ENCODE peak calls at places on chromosomes 2 and 18, in seven cellular contexts. L is mesenteric fat pad; C is occipital lobe; G is GM23248; W is AG10803; M is Ammon's horn; U is activated CD4-positive, alpha-beta memory T cell treated with anti-CD3 and anti-CD28 coated beads for 36 hours. H is an unnamed sample.

GRCh38 chr2:36530983-36531354 is 67.0 kb downstream of the FEZ2 start:
- DNase-seq in L (no peak), C (no peak), G (peak; percentile 77), W (peak; percentile 66), M (no peak), U (no peak), H (no peak)

GRCh38 chr2:137865954-137866540 is 98.2 kb upstream of the HNMT start:
- DNase-seq in L (no peak), C (no peak), G (peak; percentile 53), W (peak; percentile 32), M (peak; percentile 61), U (peak; percentile 65), H (no peak)

GRCh38 chr2:126831234-126832005 is 67.3 kb upstream of the TEX51 start:
- DNase-seq in L (no peak), C (no peak), G (no peak), W (no peak), M (no peak), U (no peak), H (no peak)

GRCh38 chr2:224952942-224953657 is 89.2 kb downstream of the DOCK10 start:
- DNase-seq in L (no peak), C (no peak), G (no peak), W (no peak), M (peak; percentile 77), U (peak; percentile 51), H (no peak)

GRCh38 chr18:55544028-55544427 is 44.0 kb downstream of the TCF4 start:
- DNase-seq in L (no peak), C (no peak), G (no peak), W (no peak), M (no peak), U (no peak), H (no peak)

GRCh38 chr18:65955747-65956146 is 204.9 kb downstream of the CDH7 start:
- DNase-seq in L (no peak), C (no peak), G (no peak), W (no peak), M (no peak), U (no peak), H (no peak)

GRCh38 chr2:197828464-197829135 is 24.2 kb downstream of the PLCL1 start:
- DNase-seq in L (no peak), C (no peak), G (peak; percentile 60), W (peak; percentile 75), M (no peak), U (no peak), H (no peak)

GRCh38 chr2:217164008-217164407 is 304.1 kb upstream of the TNP1 start:
- DNase-seq in L (no peak), C (no peak), G (no peak), W (no peak), M (no peak), U (no peak), H (no peak)

GRCh38 chr2:190343500-190344274 is at the start of gene INPP1:
- DNase-seq in L (peak; percentile 94), C (peak; percentile 55), G (peak; percentile 88), W (peak; percentile 60), M (peak; percentile 63), U (peak; percentile 65), H (no peak)

GRCh38 chr2:85504434-85505261 is 34.3 kb upstream of the MAT2A start:
- DNase-seq in L (no peak), C (peak; percentile 34), G (peak; percentile 97), W (peak; percentile 92), M (no peak), U (no peak), H (no peak)

GRCh38 chr2:109285244-109285651 is 156.2 kb downstream of the SH3RF3 start:
- DNase-seq in L (no peak), C (no peak), G (no peak), W (peak; percentile 33), M (no peak), U (no peak), H (no peak)

GRCh38 chr2:170669909-170670308 is 45.2 kb upstream of the SP5 start:
- DNase-seq in L (no peak), C (no peak), G (no peak), W (no peak), M (no peak), U (no peak), H (no peak)

GRCh38 chr18:35971661-35972196 is 750 bp upstream of the RMP24 start:
- DNase-seq in L (no peak), C (no peak), G (no peak), W (no peak), M (peak; percentile 55), U (no peak), H (no peak)

GRCh38 chr2:231294578-231295362 is 96.3 kb downstream of the ARMC9 start:
- DNase-seq in L (peak; percentile 37), C (no peak), G (peak; percentile 19), W (no peak), M (no peak), U (no peak), H (no peak)

GRCh38 chr2:175030380-175031271 is 25.4 kb upstream of the CHN1 start:
- DNase-seq in L (no peak), C (no peak), G (peak; percentile 67), W (peak; percentile 43), M (no peak), U (peak; percentile 44), H (no peak)

GRCh38 chr2:113980946-113981345 is 91.1 kb downstream of the ACTR3 start:
- DNase-seq in L (no peak), C (no peak), G (peak; percentile 70), W (peak; percentile 41), M (no peak), U (no peak), H (no peak)

GRCh38 chr2:32741575-32741974 is 113.7 kb downstream of the TTC27 start:
- DNase-seq in L (no peak), C (no peak), G (peak; percentile 40), W (peak; percentile 27), M (no peak), U (no peak), H (no peak)

GRCh38 chr18:24228661-24229053 is 89.8 kb downstream of the CABYR start:
- DNase-seq in L (no peak), C (no peak), G (peak; percentile 16), W (no peak), M (no peak), U (no peak), H (no peak)

GRCh38 chr2:142756430-142756829 is 121.0 kb upstream of the KYNU start:
- DNase-seq in L (no peak), C (no peak), G (peak; percentile 65), W (no peak), M (no peak), U (no peak), H (no peak)

GRCh38 chr2:236981710-236982485 is 103.8 kb upstream of the COPS8 start:
- DNase-seq in L (peak; percentile 77), C (no peak), G (no peak), W (no peak), M (no peak), U (no peak), H (peak; percentile 65)

GRCh38 chr2:49306925-49307324 is 152.6 kb upstream of the FSHR start:
- DNase-seq in L (no peak), C (no peak), G (no peak), W (no peak), M (no peak), U (no peak), H (no peak)

GRCh38 chr2:27109083-27109482 is 9.8 kb downstream of the CGREF1 start:
- DNase-seq in L (no peak), C (no peak), G (no peak), W (no peak), M (no peak), U (no peak), H (no peak)

GRCh38 chr2:51505533-51505932 is 473.6 kb upstream of the NRXN1 start:
- DNase-seq in L (no peak), C (no peak), G (no peak), W (no peak), M (no peak), U (no peak), H (no peak)

GRCh38 chr18:1050012-1050657 is 145.5 kb downstream of the ADCYAP1 start:
- DNase-seq in L (no peak), C (no peak), G (peak; percentile 33), W (peak; percentile 6), M (no peak), U (no peak), H (no peak)

GRCh38 chr2:174692256-174692830 is 71.9 kb downstream of the CHRNA1 start:
- DNase-seq in L (no peak), C (peak; percentile 63), G (peak; percentile 84), W (peak; percentile 72), M (peak; percentile 87), U (no peak), H (no peak)

GRCh38 chr2:2641541-2642410 is 310.7 kb upstream of the MYT1L start:
- DNase-seq in L (no peak), C (no peak), G (no peak), W (no peak), M (no peak), U (no peak), H (peak; percentile 91)

GRCh38 chr2:130759906-130760753 is 4.8 kb downstream of the AMER3 start:
- DNase-seq in L (peak; percentile 77), C (no peak), G (peak; percentile 35), W (no peak), M (no peak), U (no peak), H (peak; percentile 81)

GRCh38 chr18:41747723-41748242 is 207.3 kb upstream of the PIK3C3 start:
- DNase-seq in L (no peak), C (no peak), G (no peak), W (no peak), M (no peak), U (no peak), H (no peak)

GRCh38 chr2:190974629-190975361 is 39.2 kb downstream of the STAT1 start:
- DNase-seq in L (no peak), C (no peak), G (no peak), W (no peak), M (no peak), U (no peak), H (no peak)

GRCh38 chr2:145258903-145259579 is 739.1 kb upstream of the ZEB2 start:
- DNase-seq in L (no peak), C (no peak), G (peak; percentile 6), W (peak; percentile 53), M (peak; percentile 10), U (peak; percentile 8), H (no peak)

GRCh38 chr2:175621847-175622246 is 380.2 kb downstream of the LNPK start:
- DNase-seq in L (no peak), C (no peak), G (no peak), W (no peak), M (no peak), U (no peak), H (no peak)

GRCh38 chr2:68824831-68825230 is 46.4 kb downstream of the BMP10 start:
- DNase-seq in L (no peak), C (no peak), G (peak; percentile 62), W (peak; percentile 84), M (no peak), U (no peak), H (no peak)

H was measured in vagina.